ENCODE peak calls at places on chromosomes 11 and 22, in seven cellular contexts. One of them, this sample, is unnamed.

GRCh38 chr11:111225871-111226270 is 19.7 kb upstream of the POU2AF2 start:
- DNase-seq in B cell: no peak
- DNase-seq in bronchial epithelial cell: no peak
- DNase-seq in HL-60: no peak
- DNase-seq in brain microvascular endothelial cell: no peak
- DNase-seq in cardiac muscle cell: no peak
- DNase-seq in IMR-90: no peak
- DNase-seq in this sample: no peak

GRCh38 chr11:2693851-2694261 is 5.9 kb downstream of the KCNQ1OT1 start:
- DNase-seq in B cell: no peak
- DNase-seq in bronchial epithelial cell: no peak
- DNase-seq in HL-60: no peak
- DNase-seq in brain microvascular endothelial cell: no peak
- DNase-seq in cardiac muscle cell: no peak
- DNase-seq in IMR-90: no peak
- DNase-seq in this sample: no peak

GRCh38 chr22:24180316-24181087 is 785 bp upstream of the SUSD2 start:
- DNase-seq in B cell: no peak
- DNase-seq in bronchial epithelial cell: no peak
- DNase-seq in HL-60: no peak
- DNase-seq in brain microvascular endothelial cell: no peak
- DNase-seq in cardiac muscle cell: no peak
- DNase-seq in IMR-90: no peak
- DNase-seq in this sample: no peak

GRCh38 chr11:119643878-119644225 is 85.1 kb downstream of the NECTIN1 start:
- DNase-seq in B cell: no peak
- DNase-seq in bronchial epithelial cell: no peak
- DNase-seq in HL-60: no peak
- DNase-seq in brain microvascular endothelial cell: no peak
- DNase-seq in cardiac muscle cell: no peak
- DNase-seq in IMR-90: no peak
- DNase-seq in this sample: no peak

GRCh38 chr22:46639843-46640242 is 19.7 kb downstream of the GRAMD4 start:
- DNase-seq in B cell: no peak
- DNase-seq in bronchial epithelial cell: no peak
- DNase-seq in HL-60: no peak
- DNase-seq in brain microvascular endothelial cell: no peak
- DNase-seq in cardiac muscle cell: no peak
- DNase-seq in IMR-90: peak
- DNase-seq in this sample: no peak

GRCh38 chr22:28344893-28345292 is 334.7 kb downstream of the TTC28 start:
- DNase-seq in B cell: no peak
- DNase-seq in bronchial epithelial cell: no peak
- DNase-seq in HL-60: no peak
- DNase-seq in brain microvascular endothelial cell: no peak
- DNase-seq in cardiac muscle cell: peak
- DNase-seq in IMR-90: peak
- DNase-seq in this sample: no peak

GRCh38 chr11:76551400-76551799 is 106.6 kb downstream of the EMSY start:
- DNase-seq in B cell: no peak
- DNase-seq in bronchial epithelial cell: peak
- DNase-seq in HL-60: no peak
- DNase-seq in brain microvascular endothelial cell: no peak
- DNase-seq in cardiac muscle cell: peak
- DNase-seq in IMR-90: no peak
- DNase-seq in this sample: no peak

GRCh38 chr11:29432719-29433325 is 584.0 kb downstream of the KCNA4 start:
- DNase-seq in B cell: no peak
- DNase-seq in bronchial epithelial cell: peak
- DNase-seq in HL-60: no peak
- DNase-seq in brain microvascular endothelial cell: no peak
- DNase-seq in cardiac muscle cell: peak
- DNase-seq in IMR-90: peak
- DNase-seq in this sample: peak

GRCh38 chr11:30608534-30608933 is 22.4 kb upstream of the MPPED2 start:
- DNase-seq in B cell: no peak
- DNase-seq in bronchial epithelial cell: no peak
- DNase-seq in HL-60: no peak
- DNase-seq in brain microvascular endothelial cell: no peak
- DNase-seq in cardiac muscle cell: no peak
- DNase-seq in IMR-90: no peak
- DNase-seq in this sample: no peak

GRCh38 chr11:110198031-110198729 is 98.2 kb downstream of the RDX start:
- DNase-seq in B cell: no peak
- DNase-seq in bronchial epithelial cell: peak
- DNase-seq in HL-60: no peak
- DNase-seq in brain microvascular endothelial cell: no peak
- DNase-seq in cardiac muscle cell: peak
- DNase-seq in IMR-90: peak
- DNase-seq in this sample: no peak

GRCh38 chr11:16397355-16397754 is 41.0 kb upstream of the SOX6 start:
- DNase-seq in B cell: no peak
- DNase-seq in bronchial epithelial cell: no peak
- DNase-seq in HL-60: no peak
- DNase-seq in brain microvascular endothelial cell: no peak
- DNase-seq in cardiac muscle cell: no peak
- DNase-seq in IMR-90: no peak
- DNase-seq in this sample: no peak

GRCh38 chr11:8318536-8318935 is 54.9 kb upstream of the LMO1 start:
- DNase-seq in B cell: no peak
- DNase-seq in bronchial epithelial cell: no peak
- DNase-seq in HL-60: no peak
- DNase-seq in brain microvascular endothelial cell: no peak
- DNase-seq in cardiac muscle cell: peak
- DNase-seq in IMR-90: no peak
- DNase-seq in this sample: no peak

GRCh38 chr11:116333193-116333592 is 439.6 kb downstream of the BUD13 start:
- DNase-seq in B cell: no peak
- DNase-seq in bronchial epithelial cell: peak
- DNase-seq in HL-60: no peak
- DNase-seq in brain microvascular endothelial cell: no peak
- DNase-seq in cardiac muscle cell: no peak
- DNase-seq in IMR-90: no peak
- DNase-seq in this sample: no peak

GRCh38 chr11:70036971-70037882 is 40.9 kb upstream of the ANO1 start:
- DNase-seq in B cell: no peak
- DNase-seq in bronchial epithelial cell: no peak
- DNase-seq in HL-60: no peak
- DNase-seq in brain microvascular endothelial cell: no peak
- DNase-seq in cardiac muscle cell: no peak
- DNase-seq in IMR-90: no peak
- DNase-seq in this sample: no peak

GRCh38 chr11:107282195-107282594 is 175.4 kb downstream of the CWF19L2 start:
- DNase-seq in B cell: no peak
- DNase-seq in bronchial epithelial cell: no peak
- DNase-seq in HL-60: no peak
- DNase-seq in brain microvascular endothelial cell: no peak
- DNase-seq in cardiac muscle cell: no peak
- DNase-seq in IMR-90: no peak
- DNase-seq in this sample: no peak

GRCh38 chr11:63880031-63880841 is 36.7 kb downstream of the RCOR2 start:
- DNase-seq in B cell: no peak
- DNase-seq in bronchial epithelial cell: no peak
- DNase-seq in HL-60: no peak
- DNase-seq in brain microvascular endothelial cell: peak
- DNase-seq in cardiac muscle cell: peak
- DNase-seq in IMR-90: peak
- DNase-seq in this sample: no peak

GRCh38 chr22:42805998-42806481 is 51.0 kb downstream of the ARFGAP3 start:
- DNase-seq in B cell: no peak
- DNase-seq in bronchial epithelial cell: peak
- DNase-seq in HL-60: no peak
- DNase-seq in brain microvascular endothelial cell: no peak
- DNase-seq in cardiac muscle cell: no peak
- DNase-seq in IMR-90: no peak
- DNase-seq in this sample: no peak

GRCh38 chr22:42214625-42215415 is 55.6 kb downstream of the TCF20 start:
- DNase-seq in B cell: no peak
- DNase-seq in bronchial epithelial cell: no peak
- DNase-seq in HL-60: no peak
- DNase-seq in brain microvascular endothelial cell: peak
- DNase-seq in cardiac muscle cell: no peak
- DNase-seq in IMR-90: no peak
- DNase-seq in this sample: no peak

GRCh38 chr11:123360267-123360936 is 69.7 kb upstream of the GRAMD1B start:
- DNase-seq in B cell: no peak
- DNase-seq in bronchial epithelial cell: no peak
- DNase-seq in HL-60: no peak
- DNase-seq in brain microvascular endothelial cell: no peak
- DNase-seq in cardiac muscle cell: no peak
- DNase-seq in IMR-90: no peak
- DNase-seq in this sample: no peak

GRCh38 chr11:123357990-123358827 is 71.9 kb upstream of the GRAMD1B start:
- DNase-seq in B cell: no peak
- DNase-seq in bronchial epithelial cell: peak
- DNase-seq in HL-60: peak
- DNase-seq in brain microvascular endothelial cell: no peak
- DNase-seq in cardiac muscle cell: peak
- DNase-seq in IMR-90: peak
- DNase-seq in this sample: peak

GRCh38 chr11:123354371-123354770 is 75.7 kb upstream of the GRAMD1B start:
- DNase-seq in B cell: no peak
- DNase-seq in bronchial epithelial cell: no peak
- DNase-seq in HL-60: no peak
- DNase-seq in brain microvascular endothelial cell: no peak
- DNase-seq in cardiac muscle cell: no peak
- DNase-seq in IMR-90: no peak
- DNase-seq in this sample: no peak

GRCh38 chr11:123356539-123356938 is 73.5 kb upstream of the GRAMD1B start:
- DNase-seq in B cell: no peak
- DNase-seq in bronchial epithelial cell: no peak
- DNase-seq in HL-60: no peak
- DNase-seq in brain microvascular endothelial cell: no peak
- DNase-seq in cardiac muscle cell: no peak
- DNase-seq in IMR-90: no peak
- DNase-seq in this sample: no peak

DNA sequence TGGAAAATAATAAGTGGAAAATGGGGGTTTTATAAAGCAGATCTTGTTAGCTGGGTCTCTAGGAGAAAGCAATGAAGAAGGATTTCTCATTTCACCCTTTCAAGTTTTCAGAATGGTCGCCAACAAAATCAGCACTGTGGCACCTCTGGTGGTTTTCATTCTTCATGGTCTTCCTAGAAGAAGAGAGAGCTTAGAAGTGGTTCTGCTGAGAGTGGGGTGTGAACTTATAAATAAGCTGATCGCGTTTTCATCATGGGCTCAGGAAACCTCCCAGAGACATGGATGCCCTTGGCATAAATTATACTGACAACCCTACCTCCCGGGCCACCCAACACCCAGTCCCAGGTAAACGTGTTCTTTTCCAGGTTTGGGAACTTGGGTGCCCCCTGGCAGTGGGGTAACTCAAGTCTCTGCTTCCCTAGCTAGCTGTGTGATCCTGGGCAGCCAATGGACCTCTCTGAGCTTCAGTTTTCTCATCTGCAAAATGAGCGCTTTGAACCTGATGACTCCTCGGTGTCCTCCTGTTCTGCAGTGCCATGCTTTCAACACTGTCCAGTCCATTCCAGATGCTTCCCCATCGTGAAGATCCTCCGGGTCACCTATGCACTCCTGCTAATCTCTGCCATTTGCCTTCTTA is 72.6 kb upstream of the GRAMD1B start:
- DNase-seq in B cell: no peak
- DNase-seq in bronchial epithelial cell: no peak
- DNase-seq in HL-60: no peak
- DNase-seq in brain microvascular endothelial cell: no peak
- DNase-seq in cardiac muscle cell: no peak
- DNase-seq in IMR-90: no peak
- DNase-seq in this sample: no peak
- TF ChIP-seq CTCF in B cell: no peak
- TF ChIP-seq CTCF in bronchial epithelial cell: no peak
- TF ChIP-seq CTCF in HL-60: no peak
- TF ChIP-seq CTCF in brain microvascular endothelial cell: no peak
- TF ChIP-seq CTCF in cardiac muscle cell: no peak
- TF ChIP-seq CTCF in IMR-90: no peak
- TF ChIP-seq CTCF in this sample: no peak

DNA sequence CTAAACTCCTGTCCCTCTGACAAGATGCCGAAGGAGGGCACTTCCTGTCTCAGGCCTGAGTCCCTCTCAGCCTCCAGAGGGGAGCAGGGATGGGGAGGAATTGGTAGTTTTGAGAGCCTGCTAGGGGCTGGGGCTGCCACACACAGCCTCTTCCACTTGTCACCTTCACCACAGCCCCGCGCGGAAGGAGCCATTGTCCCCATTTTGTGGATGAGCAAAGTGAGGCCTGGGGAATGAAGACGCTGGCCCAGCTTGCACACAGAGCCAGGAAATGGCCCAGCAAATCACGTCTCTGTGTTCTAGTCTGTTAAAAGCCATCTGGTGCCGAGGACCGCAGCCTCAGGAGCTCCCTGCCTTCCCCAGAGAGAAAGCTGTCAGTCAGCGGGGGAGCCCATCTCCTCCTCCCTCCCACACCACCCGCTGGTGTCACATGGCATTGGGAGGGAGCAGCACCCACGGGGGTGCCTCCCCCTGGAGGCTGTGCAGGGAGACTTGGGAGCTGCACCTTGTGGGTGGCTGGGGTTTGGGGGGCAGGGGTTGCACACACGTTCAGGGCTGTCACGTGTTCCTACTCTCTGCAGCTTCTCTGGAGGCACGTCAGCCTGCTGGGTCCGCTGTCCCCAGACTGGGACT is 34.6 kb downstream of the RASD2 start:
- DNase-seq in B cell: no peak
- DNase-seq in bronchial epithelial cell: no peak
- DNase-seq in HL-60: no peak
- DNase-seq in brain microvascular endothelial cell: no peak
- DNase-seq in cardiac muscle cell: no peak
- DNase-seq in IMR-90: no peak
- DNase-seq in this sample: peak
- TF ChIP-seq CTCF in B cell: no peak
- TF ChIP-seq CTCF in bronchial epithelial cell: no peak
- TF ChIP-seq CTCF in HL-60: no peak
- TF ChIP-seq CTCF in brain microvascular endothelial cell: peak
- TF ChIP-seq CTCF in cardiac muscle cell: no peak
- TF ChIP-seq CTCF in IMR-90: no peak
- TF ChIP-seq CTCF in this sample: no peak

DNA sequence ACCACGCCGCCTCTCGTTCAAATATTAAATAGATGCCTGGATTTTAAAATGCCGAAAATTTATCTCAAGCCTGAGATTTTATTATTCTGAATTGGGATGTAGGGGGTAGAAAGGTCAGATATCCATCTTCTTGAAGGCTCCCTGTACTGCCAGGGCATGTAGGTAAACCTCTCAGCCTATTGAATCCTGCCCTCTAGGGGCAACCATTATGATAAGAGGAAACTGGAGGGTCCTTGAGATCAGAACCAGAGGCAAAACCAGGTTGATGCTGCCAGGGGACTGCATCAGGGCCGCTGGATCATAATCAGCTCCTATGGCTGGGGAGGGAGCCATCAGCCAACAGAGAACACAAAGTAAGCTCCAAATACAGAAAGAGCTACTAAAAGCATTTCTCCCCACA is 92.4 kb downstream of the KCNC1 start:
- DNase-seq in B cell: no peak
- DNase-seq in bronchial epithelial cell: peak
- DNase-seq in HL-60: no peak
- DNase-seq in brain microvascular endothelial cell: no peak
- DNase-seq in cardiac muscle cell: no peak
- DNase-seq in IMR-90: no peak
- DNase-seq in this sample: no peak
- TF ChIP-seq CTCF in B cell: no peak
- TF ChIP-seq CTCF in bronchial epithelial cell: peak
- TF ChIP-seq CTCF in HL-60: no peak
- TF ChIP-seq CTCF in brain microvascular endothelial cell: peak
- TF ChIP-seq CTCF in cardiac muscle cell: peak
- TF ChIP-seq CTCF in IMR-90: peak
- TF ChIP-seq CTCF in this sample: no peak

GRCh38 chr11:120660024-120660565 is 148.5 kb downstream of the GRIK4 start:
- DNase-seq in B cell: peak
- DNase-seq in bronchial epithelial cell: peak
- DNase-seq in HL-60: peak
- DNase-seq in brain microvascular endothelial cell: peak
- DNase-seq in cardiac muscle cell: peak
- DNase-seq in IMR-90: peak
- DNase-seq in this sample: peak
- TF ChIP-seq CTCF in B cell: peak
- TF ChIP-seq CTCF in bronchial epithelial cell: peak
- TF ChIP-seq CTCF in HL-60: no peak
- TF ChIP-seq CTCF in brain microvascular endothelial cell: peak
- TF ChIP-seq CTCF in cardiac muscle cell: peak
- TF ChIP-seq CTCF in IMR-90: peak
- TF ChIP-seq CTCF in this sample: peak

This sample was measured in GM10248.